ENCODE peak calls at places on chromosomes 4 and X, in seven cellular contexts. One of them, this sample, is unnamed.

GRCh38 chr4:99966692-99967091 is 16.6 kb upstream of the H2AZ1 start:
- DNase-seq in NCI-H510A: no peak
- DNase-seq in glomerular endothelial cell: no peak
- DNase-seq in naive thymus-derived CD8-positive, alpha-beta T cell: no peak
- DNase-seq in AG04449: no peak
- DNase-seq in neural crest cell: no peak
- DNase-seq in activated CD8-positive, alpha-beta T cell treated with anti-CD3 and anti-CD28 coated beads for 36 hours: no peak
- DNase-seq in this sample: no peak

GRCh38 chr4:152689615-152690501 is 10.1 kb upstream of the TMEM154 start:
- DNase-seq in neural crest cell: no peak
- DNase-seq in AG04449: no peak
- DNase-seq in activated CD8-positive, alpha-beta T cell treated with anti-CD3 and anti-CD28 coated beads for 36 hours: peak; percentile 20
- DNase-seq in glomerular endothelial cell: no peak
- DNase-seq in NCI-H510A: no peak
- DNase-seq in naive thymus-derived CD8-positive, alpha-beta T cell: no peak
- DNase-seq in this sample: no peak

GRCh38 chr4:113618205-113618604 is 143.3 kb downstream of the CAMK2D start:
- DNase-seq in AG04449: no peak
- DNase-seq in neural crest cell: no peak
- DNase-seq in glomerular endothelial cell: no peak
- DNase-seq in NCI-H510A: no peak
- DNase-seq in activated CD8-positive, alpha-beta T cell treated with anti-CD3 and anti-CD28 coated beads for 36 hours: no peak
- DNase-seq in naive thymus-derived CD8-positive, alpha-beta T cell: no peak
- DNase-seq in this sample: no peak

GRCh38 chr4:75211422-75211821 is 278.5 kb downstream of the PARM1 start:
- DNase-seq in AG04449: no peak
- DNase-seq in activated CD8-positive, alpha-beta T cell treated with anti-CD3 and anti-CD28 coated beads for 36 hours: no peak
- DNase-seq in naive thymus-derived CD8-positive, alpha-beta T cell: no peak
- DNase-seq in neural crest cell: no peak
- DNase-seq in NCI-H510A: no peak
- DNase-seq in glomerular endothelial cell: no peak
- DNase-seq in this sample: no peak

GRCh38 chrX:107571296-107571998 is 56.9 kb upstream of the PRPS1 start:
- DNase-seq in NCI-H510A: no peak
- DNase-seq in AG04449: peak; percentile 85
- DNase-seq in neural crest cell: no peak
- DNase-seq in glomerular endothelial cell: no peak
- DNase-seq in activated CD8-positive, alpha-beta T cell treated with anti-CD3 and anti-CD28 coated beads for 36 hours: peak; percentile 4
- DNase-seq in naive thymus-derived CD8-positive, alpha-beta T cell: no peak
- DNase-seq in this sample: no peak

GRCh38 chrX:9785252-9785943 is 831 bp upstream of the SHROOM2 start:
- DNase-seq in activated CD8-positive, alpha-beta T cell treated with anti-CD3 and anti-CD28 coated beads for 36 hours: no peak
- DNase-seq in NCI-H510A: no peak
- DNase-seq in naive thymus-derived CD8-positive, alpha-beta T cell: no peak
- DNase-seq in neural crest cell: no peak
- DNase-seq in glomerular endothelial cell: no peak
- DNase-seq in AG04449: no peak
- DNase-seq in this sample: no peak

GRCh38 chr4:3226944-3227343 is 22.0 kb upstream of the MSANTD1 start:
- DNase-seq in activated CD8-positive, alpha-beta T cell treated with anti-CD3 and anti-CD28 coated beads for 36 hours: no peak
- DNase-seq in naive thymus-derived CD8-positive, alpha-beta T cell: no peak
- DNase-seq in glomerular endothelial cell: no peak
- DNase-seq in NCI-H510A: no peak
- DNase-seq in neural crest cell: no peak
- DNase-seq in AG04449: no peak
- DNase-seq in this sample: no peak

GRCh38 chr4:123870283-123870876 is 473.8 kb downstream of the SPRY1 start:
- DNase-seq in activated CD8-positive, alpha-beta T cell treated with anti-CD3 and anti-CD28 coated beads for 36 hours: no peak
- DNase-seq in NCI-H510A: no peak
- DNase-seq in naive thymus-derived CD8-positive, alpha-beta T cell: no peak
- DNase-seq in glomerular endothelial cell: no peak
- DNase-seq in AG04449: no peak
- DNase-seq in neural crest cell: no peak
- DNase-seq in this sample: no peak

GRCh38 chr4:17662694-17663093 is 48.3 kb downstream of the MED28 start:
- DNase-seq in naive thymus-derived CD8-positive, alpha-beta T cell: no peak
- DNase-seq in NCI-H510A: no peak
- DNase-seq in activated CD8-positive, alpha-beta T cell treated with anti-CD3 and anti-CD28 coated beads for 36 hours: no peak
- DNase-seq in neural crest cell: no peak
- DNase-seq in AG04449: no peak
- DNase-seq in glomerular endothelial cell: no peak
- DNase-seq in this sample: no peak

This sample was measured in K562.